ENCODE peak calls at places on chromosomes 4 and X, in four cellular contexts. F is A673, V is left ventricle myocardium superior, U is mucosa of descending colon. W is an unnamed sample.

GRCh38 chr4:1900624-1901023 is 29.4 kb downstream of the NSD2 start:
- DNase-seq in F (no peak), V (no peak), U (no peak), W (no peak)

GRCh38 chr4:26719954-26720552 is 136.2 kb downstream of the TBC1D19 start:
- DNase-seq in U (no peak), V (no peak), F (peak), W (no peak)

GRCh38 chr4:61411241-61411640 is 211.1 kb downstream of the ADGRL3 start:
- DNase-seq in V (no peak), U (no peak), F (no peak), W (no peak)

GRCh38 chrX:123962006-123962485 is 540 bp downstream of the STAG2 start:
- DNase-seq in U (no peak), F (no peak), V (no peak), W (no peak)

GRCh38 chr4:147772459-147772969 is 40.6 kb downstream of the ARHGAP10 start:
- DNase-seq in F (peak), U (no peak), V (no peak), W (no peak)

GRCh38 chr4:12545845-12546244 is 938.3 kb downstream of the RAB28 start:
- DNase-seq in F (no peak), V (no peak), U (no peak), W (no peak)

GRCh38 chr4:152877868-152878267 is 58.3 kb upstream of the FHDC1 start:
- DNase-seq in F (no peak), V (no peak), U (no peak), W (no peak)

GRCh38 chr4:48813984-48814383 is 16.9 kb upstream of the OCIAD1 start:
- DNase-seq in F (peak), U (no peak), V (no peak), W (no peak)

GRCh38 chr4:98994474-98995182 is 893 bp upstream of the METAP1 start:
- DNase-seq in V (no peak), U (no peak), F (peak), W (no peak)

GRCh38 chrX:642436-643210 is 12.0 kb downstream of the SHOX start:
- DNase-seq in F (no peak), V (no peak), U (peak), W (no peak)

GRCh38 chr4:15182600-15183222 is 180.4 kb downstream of the CPEB2 start:
- DNase-seq in V (no peak), F (no peak), U (no peak), W (no peak)

GRCh38 chr4:1172971-1173757 is 781 bp upstream of the SPON2 start:
- DNase-seq in F (no peak), V (peak), U (peak), W (peak)

GRCh38 chr4:87502580-87503238 is 26.5 kb downstream of the SPARCL1 start:
- DNase-seq in V (no peak), U (no peak), F (peak), W (no peak)

GRCh38 chr4:105679186-105679585 is 29.3 kb downstream of the INTS12 start:
- DNase-seq in F (no peak), U (no peak), V (no peak), W (no peak)

GRCh38 chr4:104490770-104491395 is 3.8 kb downstream of the CXXC4 start:
- DNase-seq in F (peak), V (peak), U (peak), W (peak)

GRCh38 chr4:137390707-137391106 is 141.6 kb downstream of the PCDH18 start:
- DNase-seq in V (no peak), F (peak), U (no peak), W (no peak)

GRCh38 chrX:37905436-37906147 is 58.2 kb upstream of the DYNLT3 start:
- DNase-seq in F (peak), U (peak), V (peak), W (no peak)

GRCh38 chrX:69597399-69597798 is 18.5 kb upstream of the EDA start:
- DNase-seq in U (no peak), V (no peak), F (no peak), W (no peak)

GRCh38 chr4:138182838-138183426 is 59.2 kb downstream of the SLC7A11 start:
- DNase-seq in F (peak), U (no peak), V (no peak), W (no peak)

GRCh38 chr4:130203571-130203970 is 1107.6 kb downstream of the C4orf33 start:
- DNase-seq in F (no peak), V (no peak), U (no peak), W (no peak)

GRCh38 chrX:109384569-109385174 is 97.2 kb downstream of the GUCY2F start:
- DNase-seq in U (no peak), V (no peak), F (peak), W (no peak)

GRCh38 chr4:183173580-183174526 is 74.8 kb downstream of the WWC2 start:
- DNase-seq in V (no peak), F (peak), U (no peak), W (no peak)

W was measured in Right ventricle myocardium superior.